ENCODE peak calls at places on chromosomes 2 and 18, in seven cellular contexts. V is activated gamma-delta T cell treated with Interleukin-2 at 50 U/mL for 16 hours, O is type B pancreatic cell, Y is colonic mucosa, E is uterus, M is body of pancreas, Q is hepatocyte. B is an unnamed sample.

GRCh38 chr2:144939590-144939989 is 419.7 kb upstream of the ZEB2 start:
- DNase-seq in Q (no peak), Y (no peak), O (no peak), V (no peak), E (no peak), M (no peak), B (no peak)

GRCh38 chr18:11366410-11366809 is 217.0 kb upstream of the PIEZO2 start:
- DNase-seq in M (no peak), Y (no peak), Q (no peak), O (no peak), V (no peak), E (no peak), B (no peak)

GRCh38 chr18:48336332-48336731 is 72.9 kb downstream of the ZBTB7C start:
- DNase-seq in M (no peak), O (no peak), Q (peak; percentile 40), E (no peak), V (no peak), Y (no peak), B (no peak)

GRCh38 chr2:200288670-200289429 is 17.6 kb upstream of the SPATS2L start:
- DNase-seq in E (no peak), O (no peak), Y (no peak), Q (no peak), M (peak; percentile 21), V (no peak), B (no peak)

GRCh38 chr2:239476029-239476756 is 75.4 kb upstream of the HDAC4 start:
- DNase-seq in Y (no peak), E (no peak), V (no peak), O (no peak), M (no peak), Q (no peak), B (no peak)

GRCh38 chr2:23624378-23624777 is 239.4 kb downstream of the KLHL29 start:
- DNase-seq in V (no peak), Y (peak; percentile 39), M (no peak), E (no peak), O (no peak), Q (no peak), B (no peak)

GRCh38 chr2:161103451-161103831 is 56.8 kb upstream of the TANK start:
- DNase-seq in Q (no peak), V (no peak), M (no peak), O (no peak), Y (no peak), E (no peak), B (no peak)

GRCh38 chr2:69933839-69934613 is 19.1 kb downstream of the MXD1 start:
- DNase-seq in O (no peak), Y (no peak), Q (peak; percentile 78), M (peak; percentile 47), V (no peak), E (no peak), B (no peak)

GRCh38 chr2:164953279-164953678 is 2.0 kb downstream of the SLC38A11 start:
- DNase-seq in Y (no peak), O (no peak), Q (no peak), M (no peak), V (no peak), E (no peak), B (no peak)

B was measured in osteocyte.